ENCODE peak calls at places on chromosomes 11 and 22, in eight cellular contexts. A is small intestine, Z is Caco-2, N is astrocyte, I is neuronal stem cell, E is heart right ventricle, H is HepG2, S is lower lobe of right lung. L is an unnamed sample. For H3K27me3 and H3K9me3, the result is how much of the 10 kb centered on the place peaks cover.

GRCh38 chr11:41921991-41922390 is 462.5 kb upstream of the LRRC4C start:
- DNase-seq in N (no peak), I (peak), Z (no peak), A (no peak), E (no peak), H (no peak), S (no peak), L (no peak)

GRCh38 chr11:61121917-61122316 is 19.6 kb downstream of the CD5 start:
- DNase-seq in I (no peak), A (no peak), S (no peak), E (no peak), N (no peak), H (no peak), Z (no peak), L (no peak)

GRCh38 chr11:109423860-109424190 is 1.8 kb downstream of the C11orf87 start:
- DNase-seq in A (no peak), Z (no peak), N (no peak), E (no peak), H (no peak), S (no peak), I (no peak), L (no peak)

GRCh38 chr11:118151421-118151820 is 1.2 kb downstream of the SCN4B start:
- DNase-seq in N (peak), S (no peak), I (no peak), E (no peak), Z (no peak), A (no peak), H (no peak), L (peak)

GRCh38 chr11:99154277-99154676 is 133.5 kb downstream of the CNTN5 start:
- DNase-seq in N (no peak), S (no peak), A (no peak), H (no peak), E (no peak), I (no peak), Z (no peak), L (no peak)

GRCh38 chr11:6705905-6706535 is 22.9 kb upstream of the MRPL17 start:
- DNase-seq in A (peak), I (peak), H (peak), S (no peak), Z (no peak), E (no peak), N (peak), L (no peak)

GRCh38 chr22:49084203-49084602 is 743.5 kb downstream of the BRD1 start:
- DNase-seq in Z (no peak), N (no peak), H (no peak), A (no peak), I (no peak), E (no peak), S (no peak), L (no peak)

GRCh38 chr11:35586216-35586615 is 32.0 kb upstream of the FJX1 start:
- DNase-seq in A (no peak), H (no peak), N (no peak), S (no peak), Z (no peak), I (no peak), E (no peak), L (no peak)

GRCh38 chr11:41779401-41779960 is 320.0 kb upstream of the LRRC4C start:
- DNase-seq in Z (no peak), S (no peak), I (no peak), H (no peak), E (no peak), N (no peak), A (peak), L (no peak)

GRCh38 chr22:19571207-19571795 is 47.1 kb upstream of the CLDN5 start:
- DNase-seq in A (no peak), H (no peak), S (no peak), E (no peak), N (peak), Z (no peak), I (no peak), L (no peak)

GRCh38 chr11:87722756-87723599 is 452.3 kb downstream of the RAB38 start:
- DNase-seq in I (no peak), S (no peak), N (no peak), E (no peak), H (peak), A (peak), Z (peak), L (peak)

GRCh38 chr22:41544671-41545476 is 604 bp upstream of the POLR3H start:
- DNase-seq in H (no peak), Z (no peak), N (no peak), E (no peak), I (no peak), A (no peak), S (no peak), L (no peak)

GRCh38 chr11:134479206-134479955 is 67.3 kb upstream of the B3GAT1 start:
- DNase-seq in Z (no peak), S (no peak), E (no peak), I (no peak), A (no peak), H (no peak), N (no peak), L (no peak)

GRCh38 chr11:130174642-130175041 is 15.1 kb downstream of the ST14 start:
- DNase-seq in E (no peak), A (peak), Z (no peak), I (no peak), N (no peak), H (no peak), S (no peak), L (no peak)

GRCh38 chr11:83831929-83832328 is 545.8 kb upstream of the CCDC90B start:
- DNase-seq in S (no peak), A (no peak), N (no peak), E (no peak), H (no peak), I (no peak), Z (no peak), L (no peak)

GRCh38 chr11:73493838-73494598 is 103.9 kb downstream of the FAM168A start:
- DNase-seq in N (peak), H (peak), Z (no peak), E (no peak), S (no peak), A (no peak), I (peak), L (peak)

GRCh38 chr11:101390539-101390938 is 193.3 kb downstream of the TRPC6 start:
- DNase-seq in E (no peak), I (no peak), N (no peak), H (no peak), Z (no peak), A (no peak), S (no peak), L (no peak)

GRCh38 chr11:30992513-30992849 is 377.1 kb downstream of the DCDC1 start:
- DNase-seq in A (no peak), H (peak), N (no peak), I (no peak), S (no peak), Z (no peak), E (no peak), L (no peak)

GRCh38 chr11:63490551-63491239 is at the start of gene PLAAT5:
- DNase-seq in A (no peak), Z (no peak), H (no peak), I (peak), S (peak), E (peak), N (no peak), L (no peak)

GRCh38 chr11:79543101-79543500 is 102.3 kb upstream of the TENM4 start:
- DNase-seq in A (no peak), Z (no peak), N (no peak), I (no peak), H (no peak), E (no peak), S (no peak), L (no peak)

GRCh38 chr22:43862074-43862881 is at the start of gene SULT4A1:
- DNase-seq in A (peak), N (peak), Z (peak), E (no peak), S (no peak), H (no peak), I (peak), L (peak)

GRCh38 chr11:35040221-35040942 is 98.6 kb upstream of the CD44 start:
- DNase-seq in Z (no peak), A (peak), I (no peak), N (peak), S (no peak), E (no peak), H (no peak), L (peak)

GRCh38 chr11:2529636-2530035 is 84.8 kb downstream of the KCNQ1 start:
- DNase-seq in A (no peak), N (no peak), Z (peak), H (no peak), I (no peak), S (peak), E (peak), L (no peak)

GRCh38 chr11:19232910-19233503 is 7.7 kb downstream of the E2F8 start:
- DNase-seq in S (no peak), N (peak), H (no peak), I (no peak), E (no peak), Z (no peak), A (no peak), L (peak)

GRCh38 chr22:28955817-28956216 is 72.4 kb downstream of the ZNRF3 start:
- DNase-seq in H (no peak), A (no peak), E (no peak), N (peak), S (no peak), Z (no peak), I (no peak), L (no peak)

GRCh38 chr11:87398913-87399312 is 361.2 kb downstream of the TMEM135 start:
- DNase-seq in A (no peak), Z (no peak), N (no peak), S (no peak), I (no peak), H (no peak), E (no peak), L (peak)

GRCh38 chr11:1943977-1944376 is 3.2 kb upstream of the MRPL23 start:
- DNase-seq in A (no peak), N (peak), I (no peak), Z (peak), S (peak), E (no peak), H (no peak), L (peak)

GRCh38 chr22:31089101-31090100 is 8.3 kb downstream of the SMTN start:
- DNase-seq in S (no peak), I (no peak), A (no peak), E (peak), N (no peak), Z (no peak), H (no peak), L (no peak)

GRCh38 chr11:64536396-64536935 is 54.6 kb upstream of the SLC22A12 start:
- DNase-seq in I (no peak), Z (no peak), E (no peak), S (peak), A (no peak), N (peak), H (no peak), L (no peak)

GRCh38 chr11:69299572-69299971 is 5.6 kb downstream of the MYEOV start:
- DNase-seq in A (no peak), S (no peak), E (no peak), H (no peak), N (no peak), I (no peak), Z (no peak), L (no peak)

GRCh38 chr11:24239016-24239720 is 257.7 kb upstream of the LUZP2 start:
- DNase-seq in E (no peak), N (peak), I (no peak), H (no peak), S (no peak), A (no peak), Z (no peak), L (peak)

GRCh38 chr22:38271927-38272372 is 860 bp downstream of the TMEM184B start:
- DNase-seq in N (no peak), A (peak), Z (no peak), I (no peak), S (peak), E (no peak), H (no peak), L (no peak)

GRCh38 chr11:121928597-121929580 is 187.1 kb downstream of the BLID start:
- DNase-seq in H (peak), A (no peak), I (peak), Z (no peak), E (no peak), N (no peak), S (no peak), L (no peak)

GRCh38 chr11:17218403-17218802 is 10.6 kb upstream of the PIK3C2A start:
- DNase-seq in Z (no peak), I (no peak), N (no peak), S (no peak), A (no peak), H (no peak), E (no peak), L (no peak)

GRCh38 chr11:44321059-44321458 is 11.1 kb upstream of the ALX4 start:
- DNase-seq in N (no peak), Z (no peak), S (no peak), I (no peak), E (no peak), H (no peak), A (no peak), L (no peak)
- H3K27me3 ChIP-seq in N (half or more), Z (under half), S (half or more), I (half or more), E (half or more), H (half or more), A (under half), L (under half)

DNA sequence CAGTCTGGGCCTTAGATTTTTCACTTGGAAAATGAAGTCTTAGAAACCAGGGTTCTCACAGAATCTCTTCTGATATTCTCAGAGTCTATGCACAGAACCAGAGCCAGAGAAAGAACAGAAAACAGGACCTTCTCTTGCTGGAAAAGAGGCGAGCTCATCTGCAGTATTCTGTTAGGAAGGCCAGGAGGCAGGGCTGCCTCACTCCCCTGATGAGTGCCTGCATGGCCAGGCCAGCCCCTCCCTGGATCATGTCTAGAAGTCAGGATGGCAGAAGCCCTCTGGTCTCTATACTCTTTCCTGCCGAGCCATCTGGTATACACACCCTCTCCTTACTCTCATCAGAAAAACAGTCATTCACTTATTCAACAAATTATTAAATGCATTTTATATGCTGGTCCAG is 723 bp downstream of the OR51M1 start:
- DNase-seq in Z (no peak), H (no peak), A (no peak), N (no peak), E (no peak), I (no peak), S (no peak), L (no peak)
- H3K9me3 ChIP-seq in Z (under half), H (under half), A (under half), N (under half), E (under half), I (under half), S (under half), L (under half)

GRCh38 chr11:3949132-3949531 is 93.7 kb downstream of the STIM1 start:
- DNase-seq in N (no peak), H (no peak), A (peak), E (no peak), Z (no peak), I (no peak), S (no peak), L (no peak)

GRCh38 chr11:3944198-3944597 is 88.7 kb downstream of the STIM1 start:
- DNase-seq in Z (no peak), I (no peak), S (no peak), H (no peak), A (no peak), E (no peak), N (peak), L (no peak)

GRCh38 chr11:3942956-3943497 is 87.6 kb downstream of the STIM1 start:
- DNase-seq in I (no peak), S (no peak), H (peak), Z (no peak), A (no peak), E (no peak), N (no peak), L (no peak)

GRCh38 chr11:3947084-3947483 is 91.6 kb downstream of the STIM1 start:
- DNase-seq in N (peak), H (no peak), S (no peak), E (no peak), A (peak), Z (no peak), I (no peak), L (peak)

DNA sequence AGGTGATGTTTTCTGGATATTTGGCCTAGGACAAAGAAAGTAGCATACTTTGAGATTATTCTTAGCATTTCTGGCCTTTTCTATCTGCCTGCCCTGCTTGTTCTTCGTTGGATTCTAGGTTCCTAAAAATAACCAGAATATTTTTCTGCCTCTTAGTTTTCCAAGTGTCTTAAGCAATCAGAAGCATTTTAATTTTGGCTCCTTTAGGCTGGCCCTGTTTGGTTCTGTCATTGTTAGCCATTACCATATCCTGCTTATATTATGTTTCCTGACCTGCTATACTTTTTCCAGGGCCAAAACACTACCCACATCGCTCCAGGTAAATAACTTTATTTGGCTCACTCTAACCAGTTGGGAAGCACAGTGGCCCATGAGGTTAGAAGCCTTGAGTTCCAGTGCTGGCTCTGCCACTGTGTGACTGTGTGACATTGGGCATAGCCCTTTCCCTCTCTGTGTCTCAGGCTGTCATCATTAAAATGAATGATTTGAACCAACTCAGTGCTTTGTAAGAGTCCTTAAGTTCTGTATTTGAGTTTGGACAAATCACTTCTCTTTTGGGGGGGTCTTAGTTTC is 91.1 kb downstream of the STIM1 start:
- DNase-seq in H (no peak), N (no peak), Z (no peak), E (no peak), A (no peak), S (no peak), I (no peak), L (no peak)
- H3K4me3 ChIP-seq in H (no peak), N (no peak), Z (no peak), E (no peak), A (no peak), S (no peak), I (no peak), L (no peak)

GRCh38 chr22:24822471-24822870 is 16.5 kb downstream of the SGSM1 start:
- DNase-seq in N (no peak), H (no peak), Z (no peak), E (no peak), A (no peak), I (no peak), S (no peak), L (no peak)
- H3K27me3 ChIP-seq in N (under half), H (under half), Z (under half), E (under half), A (under half), I (under half), S (under half), L (under half)

DNA sequence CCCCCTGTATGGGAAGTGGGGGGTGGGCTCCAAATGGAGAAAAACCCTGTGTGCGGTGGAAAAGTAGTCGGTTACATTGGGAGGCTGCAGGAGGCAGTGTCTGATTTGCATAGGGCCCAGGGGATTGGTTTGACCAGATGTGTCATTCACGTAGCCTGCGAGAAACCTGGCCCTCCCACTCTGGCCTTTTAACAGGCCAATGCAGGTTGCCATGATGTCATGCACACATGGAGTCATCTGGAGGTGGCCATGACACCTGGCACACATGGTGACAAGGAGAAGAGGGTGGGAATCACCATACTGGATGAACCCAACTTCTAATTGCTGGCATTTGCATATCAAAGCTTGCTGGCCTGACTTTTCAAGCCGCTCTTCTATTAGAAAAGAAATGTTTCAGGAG is 50.6 kb downstream of the FAM181B start:
- DNase-seq in H (no peak), N (no peak), I (no peak), E (no peak), S (no peak), A (no peak), Z (no peak), L (no peak)
- H3K9me3 ChIP-seq in H (under half), N (under half), I (under half), E (under half), S (under half), A (under half), Z (under half), L (under half)

GRCh38 chr11:128039140-128040021 is 548.0 kb downstream of the ETS1 start:
- DNase-seq in A (peak), E (peak), H (no peak), S (peak), Z (no peak), N (peak), I (no peak), L (peak)

GRCh38 chr11:128036006-128036405 is 551.4 kb downstream of the ETS1 start:
- DNase-seq in I (no peak), Z (no peak), E (no peak), S (no peak), A (no peak), N (no peak), H (no peak), L (no peak)

GRCh38 chr11:128036556-128037093 is 550.7 kb downstream of the ETS1 start:
- DNase-seq in H (no peak), N (no peak), S (no peak), E (no peak), I (no peak), Z (no peak), A (no peak), L (no peak)

GRCh38 chr11:128042290-128042751 is 545.0 kb downstream of the ETS1 start:
- DNase-seq in N (no peak), S (no peak), A (no peak), I (no peak), E (no peak), H (no peak), Z (no peak), L (no peak)

GRCh38 chr11:128040603-128041002 is 546.8 kb downstream of the ETS1 start:
- DNase-seq in N (no peak), Z (no peak), I (no peak), E (no peak), A (no peak), S (no peak), H (no peak), L (no peak)
- H3K4me3 ChIP-seq in N (no peak), Z (no peak), I (no peak), E (no peak), A (no peak), S (no peak), H (no peak), L (no peak)

L was measured in MG63.